ENCODE peak calls at places on chromosomes 3 and 15, in ten cellular contexts. W is fibroblast of mammary gland; Y is astrocyte; K is heart right ventricle; R is WERI-Rb-1; P is endothelial cell of umbilical vein; F is psoas muscle; G is CD4-positive, CD25-positive, alpha-beta regulatory T cell; S is A549; U is cardiac fibroblast. V is an unnamed sample.

GRCh38 chr3:146715176-146715575 is 110.0 kb upstream of the PLSCR5 start:
- DNase-seq in P (peak; percentile 34), K (no peak), R (no peak), U (peak; percentile 1), G (no peak), S (no peak), F (no peak), W (peak; percentile 47), Y (peak; percentile 2), V (no peak)

GRCh38 chr15:74955796-74956647 is 550 bp downstream of the RPP25 start:
- DNase-seq in S (peak; percentile 47), U (peak; percentile 85), W (peak; percentile 64), K (peak; percentile 65), G (peak; percentile 87), P (peak; percentile 79), F (peak; percentile 80), Y (peak; percentile 29), R (no peak), V (peak; percentile 81)

GRCh38 chr3:78497692-78498091 is 1270.1 kb downstream of the ROBO1 start:
- DNase-seq in W (no peak), U (no peak), R (no peak), F (no peak), Y (no peak), G (no peak), P (no peak), S (no peak), K (no peak), V (no peak)

GRCh38 chr3:10928961-10929471 is 63.5 kb upstream of the SLC6A1 start:
- DNase-seq in P (no peak), R (no peak), S (no peak), U (no peak), G (no peak), F (no peak), K (no peak), W (no peak), Y (no peak), V (no peak)

GRCh38 chr15:52673312-52673711 is 5.9 kb downstream of the ATOSA start:
- DNase-seq in Y (no peak), G (no peak), P (no peak), K (no peak), W (no peak), U (no peak), R (no peak), F (no peak), S (no peak), V (no peak)

GRCh38 chr3:37526511-37526910 is 335.2 kb upstream of the CTDSPL start:
- DNase-seq in K (peak; percentile 84), Y (peak; percentile 78), G (no peak), W (peak; percentile 84), F (peak; percentile 82), U (peak; percentile 81), S (no peak), R (no peak), P (no peak), V (no peak)

GRCh38 chr15:58346361-58346760 is 85.4 kb upstream of the LIPC start:
- DNase-seq in R (no peak), U (peak; percentile 45), W (no peak), Y (peak; percentile 51), K (no peak), P (no peak), F (no peak), S (no peak), G (no peak), V (peak; percentile 20)

GRCh38 chr15:60798821-60799220 is 319.9 kb upstream of the ICE2 start:
- DNase-seq in F (no peak), K (no peak), G (no peak), W (peak; percentile 95), P (no peak), Y (peak; percentile 56), U (peak; percentile 73), S (no peak), R (no peak), V (no peak)

GRCh38 chr15:62545392-62546227 is 380.5 kb upstream of the C2CD4B start:
- DNase-seq in F (peak; percentile 44), K (peak; percentile 67), G (no peak), Y (peak; percentile 66), S (no peak), P (no peak), W (peak; percentile 67), R (no peak), U (peak; percentile 84), V (no peak)

GRCh38 chr3:41573591-41573990 is 374.3 kb downstream of the CTNNB1 start:
- DNase-seq in R (no peak), K (no peak), F (no peak), G (no peak), P (no peak), U (no peak), S (no peak), Y (no peak), W (no peak), V (no peak)

GRCh38 chr3:186452517-186452916 is 90.5 kb upstream of the DGKG start:
- DNase-seq in Y (peak; percentile 92), R (no peak), K (no peak), U (peak; percentile 85), P (no peak), S (no peak), F (no peak), G (no peak), W (peak; percentile 91), V (no peak)

GRCh38 chr3:71547254-71548198 is 36.0 kb downstream of the FOXP1 start:
- DNase-seq in F (no peak), Y (no peak), K (no peak), W (peak; percentile 23), P (no peak), G (no peak), S (no peak), U (peak; percentile 60), R (no peak), V (no peak)
- H3K4me3 ChIP-seq in F (no peak overlapping the region), Y (no peak overlapping the region), K (no peak overlapping the region), W (no peak overlapping the region), P (no peak overlapping the region), G (no peak overlapping the region), S (no peak overlapping the region), U (no peak overlapping the region), R (no peak overlapping the region), V (no peak overlapping the region)

GRCh38 chr3:39106281-39107055 is 959 bp downstream of the GORASP1 start:
- DNase-seq in R (no peak), G (no peak), W (peak; percentile 45), Y (peak; percentile 33), F (no peak), K (no peak), U (peak; percentile 45), P (peak; percentile 18), S (no peak), V (peak; percentile 72)

GRCh38 chr3:39107056-39107873 is at the start of the genes GORASP1 and TTC21A:
- DNase-seq in F (peak; percentile 91), U (peak; percentile 91), Y (peak; percentile 85), R (peak; percentile 83), S (peak; percentile 91), W (peak; percentile 84), G (peak; percentile 75), K (peak; percentile 92), P (peak; percentile 86), V (peak; percentile 94)

GRCh38 chr3:39104961-39105686 is 2.3 kb downstream of the GORASP1 start:
- DNase-seq in R (no peak), S (no peak), G (no peak), F (no peak), P (no peak), U (no peak), Y (no peak), K (no peak), W (no peak), V (peak; percentile 22)

GRCh38 chr3:39103791-39104552 is 3.5 kb downstream of the GORASP1 start:
- DNase-seq in P (no peak), U (no peak), K (no peak), S (no peak), F (no peak), R (no peak), Y (no peak), W (no peak), G (no peak), V (peak; percentile 25)

DNA sequence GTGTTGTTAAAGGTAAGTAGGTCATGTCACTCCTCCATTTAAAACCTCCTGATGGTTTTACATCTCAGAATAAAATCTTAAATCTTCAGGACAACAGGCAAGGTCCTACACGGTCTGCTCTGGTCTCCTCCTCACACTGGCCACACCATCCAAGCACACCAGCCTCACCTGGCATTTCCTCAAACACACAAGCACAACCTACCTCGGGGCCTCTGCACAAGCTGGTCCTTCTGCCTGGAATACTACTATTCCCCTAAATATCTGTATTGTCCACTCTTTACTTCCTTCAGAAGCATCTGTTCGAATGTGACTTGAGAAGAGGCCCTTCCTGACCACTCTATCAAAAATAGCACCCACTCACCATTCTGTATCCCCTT is 1.8 kb downstream of the GORASP1 start:
- DNase-seq in S (no peak), U (no peak), G (no peak), P (no peak), K (no peak), R (no peak), Y (no peak), W (no peak), F (no peak), V (no peak)
- H3K4me3 ChIP-seq in S (no peak overlapping the region), U (no peak overlapping the region), G (peak overlapping the region; percentile 49), P (no peak overlapping the region), K (peak overlapping the region; percentile 71), R (no peak overlapping the region), Y (no peak overlapping the region), W (no peak overlapping the region), F (peak overlapping the region; percentile 95), V (no peak overlapping the region)

GRCh38 chr3:174540536-174540935 is 318.6 kb upstream of the NAALADL2 start:
- DNase-seq in K (no peak), G (no peak), Y (no peak), U (no peak), W (no peak), F (no peak), R (no peak), S (no peak), P (no peak), V (peak; percentile 6)

GRCh38 chr3:174541708-174542107 is 317.4 kb upstream of the NAALADL2 start:
- DNase-seq in G (no peak), W (peak; percentile 42), P (no peak), S (no peak), R (no peak), U (peak; percentile 7), F (no peak), Y (peak; percentile 16), K (no peak), V (no peak)

GRCh38 chr3:174536319-174536718 is 322.8 kb upstream of the NAALADL2 start:
- DNase-seq in S (no peak), P (no peak), K (no peak), R (no peak), U (no peak), W (no peak), G (no peak), Y (no peak), F (no peak), V (no peak)

GRCh38 chr3:174538116-174538515 is 321.0 kb upstream of the NAALADL2 start:
- DNase-seq in P (no peak), Y (no peak), R (no peak), F (no peak), K (no peak), G (no peak), W (no peak), U (no peak), S (no peak), V (no peak)

GRCh38 chr3:174540081-174540480 is 319.1 kb upstream of the NAALADL2 start:
- DNase-seq in F (no peak), K (no peak), U (no peak), R (no peak), G (no peak), W (no peak), S (no peak), P (no peak), Y (no peak), V (peak; percentile 28)
- H3K4me3 ChIP-seq in F (no peak overlapping the region), K (no peak overlapping the region), U (no peak overlapping the region), R (no peak overlapping the region), G (no peak overlapping the region), W (no peak overlapping the region), S (no peak overlapping the region), P (no peak overlapping the region), Y (no peak overlapping the region), V (no peak overlapping the region)

GRCh38 chr3:100429187-100429586 is 27.8 kb downstream of the LNP1 start:
- DNase-seq in G (no peak), S (no peak), K (no peak), P (no peak), Y (no peak), R (no peak), F (no peak), U (no peak), W (no peak), V (no peak)
- H3K4me3 ChIP-seq in G (no peak overlapping the region), S (no peak overlapping the region), K (no peak overlapping the region), P (no peak overlapping the region), Y (no peak overlapping the region), R (no peak overlapping the region), F (no peak overlapping the region), U (no peak overlapping the region), W (no peak overlapping the region), V (no peak overlapping the region)

V was measured in H7.